ENCODE peak calls at places on chromosomes 3 and 15, in eight cellular contexts. One of them, this sample, is unnamed.
A peak's percentile ranks its signal among the peaks of the same experiment; 100 is the strongest.

GRCh38 chr3:29565236-29565635 is 284.4 kb downstream of the RBMS3 start:
- DNase-seq in GM20000: no peak
- DNase-seq in Caco-2: no peak
- DNase-seq in AG04449: no peak
- DNase-seq in fibroblast of pulmonary artery: peak; percentile 30
- DNase-seq in dorsolateral prefrontal cortex: no peak
- DNase-seq in PC-3: no peak
- DNase-seq in GM13977: no peak
- DNase-seq in this sample: no peak

GRCh38 chr3:65922441-65922840 is 116.3 kb downstream of the MAGI1 start:
- DNase-seq in PC-3: no peak
- DNase-seq in fibroblast of pulmonary artery: no peak
- DNase-seq in GM20000: no peak
- DNase-seq in dorsolateral prefrontal cortex: no peak
- DNase-seq in GM13977: no peak
- DNase-seq in AG04449: no peak
- DNase-seq in Caco-2: no peak
- DNase-seq in this sample: no peak

GRCh38 chr3:1442271-1442670 is 349.4 kb downstream of the CNTN6 start:
- DNase-seq in GM20000: no peak
- DNase-seq in fibroblast of pulmonary artery: no peak
- DNase-seq in AG04449: no peak
- DNase-seq in Caco-2: no peak
- DNase-seq in GM13977: no peak
- DNase-seq in PC-3: no peak
- DNase-seq in dorsolateral prefrontal cortex: no peak
- DNase-seq in this sample: no peak

GRCh38 chr3:98013428-98014349 is 21.4 kb downstream of the GABRR3 start:
- DNase-seq in GM13977: no peak
- DNase-seq in PC-3: peak; percentile 19
- DNase-seq in AG04449: no peak
- DNase-seq in fibroblast of pulmonary artery: peak; percentile 26
- DNase-seq in dorsolateral prefrontal cortex: no peak
- DNase-seq in GM20000: no peak
- DNase-seq in Caco-2: no peak
- DNase-seq in this sample: peak; percentile 57

GRCh38 chr3:47265008-47265407 is 17.6 kb downstream of the KIF9 start:
- DNase-seq in dorsolateral prefrontal cortex: no peak
- DNase-seq in PC-3: no peak
- DNase-seq in GM13977: no peak
- DNase-seq in AG04449: no peak
- DNase-seq in Caco-2: no peak
- DNase-seq in GM20000: no peak
- DNase-seq in fibroblast of pulmonary artery: no peak
- DNase-seq in this sample: no peak

GRCh38 chr15:74863239-74864056 is 9.7 kb downstream of the SCAMP2 start:
- DNase-seq in AG04449: no peak
- DNase-seq in GM20000: no peak
- DNase-seq in Caco-2: no peak
- DNase-seq in PC-3: peak; percentile 63
- DNase-seq in fibroblast of pulmonary artery: peak; percentile 8
- DNase-seq in dorsolateral prefrontal cortex: no peak
- DNase-seq in GM13977: no peak
- DNase-seq in this sample: no peak

GRCh38 chr3:174937488-174937887 is 78.4 kb downstream of the NAALADL2 start:
- DNase-seq in GM20000: no peak
- DNase-seq in fibroblast of pulmonary artery: peak; percentile 32
- DNase-seq in AG04449: no peak
- DNase-seq in Caco-2: no peak
- DNase-seq in GM13977: no peak
- DNase-seq in dorsolateral prefrontal cortex: no peak
- DNase-seq in PC-3: peak; percentile 85
- DNase-seq in this sample: peak; percentile 38

GRCh38 chr3:128095222-128095703 is 28.3 kb downstream of the RUVBL1 start:
- DNase-seq in PC-3: peak; percentile 70
- DNase-seq in fibroblast of pulmonary artery: peak; percentile 89
- DNase-seq in Caco-2: peak; percentile 70
- DNase-seq in dorsolateral prefrontal cortex: peak; percentile 89
- DNase-seq in GM13977: peak; percentile 80
- DNase-seq in GM20000: peak; percentile 80
- DNase-seq in AG04449: peak; percentile 82
- DNase-seq in this sample: peak; percentile 63

GRCh38 chr15:70339551-70340517 is 242.1 kb upstream of the TLE3 start:
- DNase-seq in Caco-2: no peak
- DNase-seq in dorsolateral prefrontal cortex: no peak
- DNase-seq in GM20000: no peak
- DNase-seq in PC-3: no peak
- DNase-seq in fibroblast of pulmonary artery: peak; percentile 62
- DNase-seq in AG04449: no peak
- DNase-seq in GM13977: no peak
- DNase-seq in this sample: no peak

GRCh38 chr3:50319872-50320625 is 2.5 kb downstream of the HYAL2 start:
- DNase-seq in GM20000: no peak
- DNase-seq in dorsolateral prefrontal cortex: no peak
- DNase-seq in fibroblast of pulmonary artery: no peak
- DNase-seq in GM13977: no peak
- DNase-seq in Caco-2: no peak
- DNase-seq in PC-3: no peak
- DNase-seq in AG04449: no peak
- DNase-seq in this sample: no peak
- TF ChIP-seq CTCF in GM20000: no peak
- TF ChIP-seq CTCF in dorsolateral prefrontal cortex: no peak
- TF ChIP-seq CTCF in fibroblast of pulmonary artery: no peak
- TF ChIP-seq CTCF in GM13977: no peak
- TF ChIP-seq CTCF in Caco-2: no peak
- TF ChIP-seq CTCF in PC-3: no peak
- TF ChIP-seq CTCF in AG04449: no peak
- TF ChIP-seq CTCF in this sample: no peak

GRCh38 chr3:42013652-42014442 is 51.9 kb upstream of the ULK4 start:
- DNase-seq in GM13977: peak; percentile 42
- DNase-seq in PC-3: peak; percentile 11
- DNase-seq in dorsolateral prefrontal cortex: no peak
- DNase-seq in fibroblast of pulmonary artery: no peak
- DNase-seq in AG04449: no peak
- DNase-seq in GM20000: peak; percentile 48
- DNase-seq in Caco-2: no peak
- DNase-seq in this sample: no peak
- TF ChIP-seq CTCF in GM13977: peak; percentile 38
- TF ChIP-seq CTCF in PC-3: no peak
- TF ChIP-seq CTCF in dorsolateral prefrontal cortex: no peak
- TF ChIP-seq CTCF in fibroblast of pulmonary artery: no peak
- TF ChIP-seq CTCF in AG04449: no peak
- TF ChIP-seq CTCF in GM20000: no peak
- TF ChIP-seq CTCF in Caco-2: no peak
- TF ChIP-seq CTCF in this sample: no peak

DNA sequence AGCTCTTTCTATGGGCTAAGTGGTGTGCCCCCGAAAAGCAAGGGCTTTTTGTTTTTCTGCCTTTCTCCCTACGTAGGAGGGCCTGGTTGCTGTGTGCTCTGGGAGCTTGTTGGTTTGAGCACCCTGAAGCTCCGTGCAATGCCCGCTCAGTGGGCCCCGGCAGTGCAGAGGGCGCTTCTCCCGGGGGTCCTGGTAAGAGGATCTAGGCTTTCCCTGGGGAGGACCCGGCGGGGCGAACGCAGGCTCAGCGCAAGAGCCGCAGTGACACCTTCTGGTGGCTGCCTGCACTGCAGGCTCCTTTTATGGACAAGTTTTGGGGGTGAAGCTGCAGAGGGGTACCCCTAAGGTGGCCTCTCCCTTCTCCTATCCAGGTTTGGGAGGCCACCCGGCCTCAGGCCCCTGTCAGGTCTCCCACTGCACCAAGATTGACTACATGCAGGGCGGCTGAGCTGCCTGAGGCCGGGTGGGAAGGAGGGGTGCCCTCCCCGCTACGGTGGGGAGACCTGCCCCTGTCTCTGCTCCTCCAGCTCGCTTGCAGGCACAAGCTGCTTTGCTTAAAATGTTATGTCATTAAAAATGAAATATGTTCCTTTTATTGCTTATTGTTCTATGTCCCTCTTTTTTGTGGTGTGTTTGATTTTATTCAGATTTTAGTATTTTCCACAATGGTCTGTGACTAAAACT is 387.9 kb downstream of the GABRG3 start:
- DNase-seq in GM13977: no peak
- DNase-seq in GM20000: no peak
- DNase-seq in dorsolateral prefrontal cortex: peak; percentile 72
- DNase-seq in fibroblast of pulmonary artery: peak; percentile 1
- DNase-seq in AG04449: no peak
- DNase-seq in Caco-2: no peak
- DNase-seq in PC-3: peak; percentile 6
- DNase-seq in this sample: no peak
- TF ChIP-seq CTCF in GM13977: peak; percentile 37
- TF ChIP-seq CTCF in GM20000: no peak
- TF ChIP-seq CTCF in dorsolateral prefrontal cortex: peak; percentile 85
- TF ChIP-seq CTCF in fibroblast of pulmonary artery: peak; percentile 51
- TF ChIP-seq CTCF in AG04449: peak; percentile 76
- TF ChIP-seq CTCF in Caco-2: peak; percentile 41
- TF ChIP-seq CTCF in PC-3: peak; percentile 66
- TF ChIP-seq CTCF in this sample: peak; percentile 85

GRCh38 chr15:48330855-48331795 is at the start of gene DUT:
- DNase-seq in dorsolateral prefrontal cortex: peak; percentile 86
- DNase-seq in GM20000: peak; percentile 85
- DNase-seq in PC-3: peak; percentile 72
- DNase-seq in Caco-2: peak; percentile 72
- DNase-seq in fibroblast of pulmonary artery: peak; percentile 83
- DNase-seq in AG04449: no peak
- DNase-seq in GM13977: peak; percentile 83
- DNase-seq in this sample: peak; percentile 56
- TF ChIP-seq CTCF in dorsolateral prefrontal cortex: no peak
- TF ChIP-seq CTCF in GM20000: no peak
- TF ChIP-seq CTCF in PC-3: no peak
- TF ChIP-seq CTCF in Caco-2: no peak
- TF ChIP-seq CTCF in fibroblast of pulmonary artery: no peak
- TF ChIP-seq CTCF in AG04449: no peak
- TF ChIP-seq CTCF in GM13977: peak; percentile 15
- TF ChIP-seq CTCF in this sample: no peak

This sample was measured in AG09319.